ENCODE peak calls at places on chromosome 4, in four cellular contexts. One of them, this sample, is unnamed.

GRCh38 chr4:17535906-17536305 is 20.9 kb downstream of the CLRN2 start:
- DNase-seq in GM23338: no peak
- DNase-seq in SK-N-SH: no peak
- DNase-seq in A549: no peak
- DNase-seq in this sample: no peak

GRCh38 chr4:87093443-87094123 is 126.8 kb downstream of the KLHL8 start:
- DNase-seq in GM23338: peak; percentile 73
- DNase-seq in SK-N-SH: peak; percentile 67
- DNase-seq in A549: peak; percentile 55
- DNase-seq in this sample: no peak

GRCh38 chr4:65071532-65071931 is 598.8 kb downstream of the EPHA5 start:
- DNase-seq in GM23338: no peak
- DNase-seq in SK-N-SH: no peak
- DNase-seq in A549: no peak
- DNase-seq in this sample: no peak

GRCh38 chr4:138158746-138159297 is 83.3 kb downstream of the SLC7A11 start:
- DNase-seq in GM23338: no peak
- DNase-seq in SK-N-SH: no peak
- DNase-seq in A549: no peak
- DNase-seq in this sample: no peak

GRCh38 chr4:150104401-150105027 is 26.3 kb downstream of the DCLK2 start:
- DNase-seq in GM23338: no peak
- DNase-seq in SK-N-SH: no peak
- DNase-seq in A549: no peak
- DNase-seq in this sample: no peak

GRCh38 chr4:106065018-106065417 is 169.7 kb downstream of the NPNT start:
- DNase-seq in A549: no peak
- DNase-seq in GM23338: no peak
- DNase-seq in SK-N-SH: no peak
- DNase-seq in this sample: no peak

GRCh38 chr4:155559915-155560314 is 106.7 kb upstream of the GUCY1A1 start:
- DNase-seq in A549: no peak
- DNase-seq in GM23338: no peak
- DNase-seq in SK-N-SH: no peak
- DNase-seq in this sample: no peak

GRCh38 chr4:104128031-104128849 is 366.5 kb downstream of the CXXC4 start:
- DNase-seq in GM23338: no peak
- DNase-seq in SK-N-SH: no peak
- DNase-seq in A549: no peak
- DNase-seq in this sample: no peak

GRCh38 chr4:120916937-120917336 is 5.6 kb downstream of the PRDM5 start:
- DNase-seq in GM23338: peak; percentile 12
- DNase-seq in A549: no peak
- DNase-seq in SK-N-SH: no peak
- DNase-seq in this sample: no peak

GRCh38 chr4:102625232-102625930 is 124.2 kb downstream of the NFKB1 start:
- DNase-seq in A549: no peak
- DNase-seq in SK-N-SH: peak; percentile 30
- DNase-seq in GM23338: peak; percentile 52
- DNase-seq in this sample: peak; percentile 77

GRCh38 chr4:13264126-13264525 is 220.0 kb downstream of the RAB28 start:
- DNase-seq in GM23338: no peak
- DNase-seq in A549: no peak
- DNase-seq in SK-N-SH: no peak
- DNase-seq in this sample: no peak

GRCh38 chr4:54231419-54232150 is 2.5 kb downstream of the PDGFRA start:
- DNase-seq in GM23338: peak; percentile 60
- DNase-seq in SK-N-SH: peak; percentile 77
- DNase-seq in A549: no peak
- DNase-seq in this sample: no peak

GRCh38 chr4:90318208-90318607 is 191.0 kb downstream of the CCSER1 start:
- DNase-seq in GM23338: no peak
- DNase-seq in A549: no peak
- DNase-seq in SK-N-SH: no peak
- DNase-seq in this sample: no peak

GRCh38 chr4:157265281-157265680 is 44.8 kb downstream of the GRIA2 start:
- DNase-seq in SK-N-SH: no peak
- DNase-seq in GM23338: peak; percentile 38
- DNase-seq in A549: no peak
- DNase-seq in this sample: no peak

GRCh38 chr4:88891636-88892035 is 165.3 kb downstream of the FAM13A start:
- DNase-seq in GM23338: no peak
- DNase-seq in SK-N-SH: no peak
- DNase-seq in A549: no peak
- DNase-seq in this sample: no peak

GRCh38 chr4:83114576-83114975 is at the start of gene PLAC8:
- DNase-seq in SK-N-SH: no peak
- DNase-seq in GM23338: peak; percentile 34
- DNase-seq in A549: no peak
- DNase-seq in this sample: no peak

GRCh38 chr4:137307806-137308205 is 224.5 kb downstream of the PCDH18 start:
- DNase-seq in GM23338: no peak
- DNase-seq in SK-N-SH: no peak
- DNase-seq in A549: no peak
- DNase-seq in this sample: no peak

GRCh38 chr4:141933978-141934377 is 297.6 kb downstream of the IL15 start:
- DNase-seq in GM23338: no peak
- DNase-seq in SK-N-SH: no peak
- DNase-seq in A549: no peak
- DNase-seq in this sample: no peak

GRCh38 chr4:111961806-111962205 is 183.4 kb upstream of the FAM241A start:
- DNase-seq in GM23338: no peak
- DNase-seq in SK-N-SH: no peak
- DNase-seq in A549: no peak
- DNase-seq in this sample: no peak

GRCh38 chr4:151808120-151808529 is 47.3 kb upstream of the GATB start:
- DNase-seq in A549: no peak
- DNase-seq in GM23338: no peak
- DNase-seq in SK-N-SH: no peak
- DNase-seq in this sample: no peak

GRCh38 chr4:168488800-168489404 is 8.0 kb upstream of the PALLD start:
- DNase-seq in A549: no peak
- DNase-seq in SK-N-SH: no peak
- DNase-seq in GM23338: no peak
- DNase-seq in this sample: no peak

GRCh38 chr4:40923326-40924095 is 173.8 kb downstream of the NSUN7 start:
- DNase-seq in A549: no peak
- DNase-seq in SK-N-SH: no peak
- DNase-seq in GM23338: no peak
- DNase-seq in this sample: no peak

GRCh38 chr4:145618210-145618911 is 824 bp upstream of the MMAA start:
- DNase-seq in A549: no peak
- DNase-seq in SK-N-SH: peak; percentile 29
- DNase-seq in GM23338: no peak
- DNase-seq in this sample: no peak

GRCh38 chr4:124420166-124420695 is 292.3 kb downstream of the ANKRD50 start:
- DNase-seq in A549: no peak
- DNase-seq in SK-N-SH: no peak
- DNase-seq in GM23338: no peak
- DNase-seq in this sample: no peak

GRCh38 chr4:19508442-19508841 is 743.3 kb upstream of the SLIT2 start:
- DNase-seq in SK-N-SH: no peak
- DNase-seq in A549: no peak
- DNase-seq in GM23338: no peak
- DNase-seq in this sample: no peak

GRCh38 chr4:82436130-82436529 is 5.7 kb downstream of the ENOPH1 start:
- DNase-seq in SK-N-SH: no peak
- DNase-seq in GM23338: no peak
- DNase-seq in A549: no peak
- DNase-seq in this sample: no peak

GRCh38 chr4:65799513-65799912 is 129.2 kb upstream of the EPHA5 start:
- DNase-seq in SK-N-SH: no peak
- DNase-seq in GM23338: no peak
- DNase-seq in A549: no peak
- DNase-seq in this sample: no peak

GRCh38 chr4:79467246-79467932 is 59.4 kb upstream of the GK2 start:
- DNase-seq in SK-N-SH: no peak
- DNase-seq in A549: no peak
- DNase-seq in GM23338: no peak
- DNase-seq in this sample: no peak

GRCh38 chr4:139559095-139559490 is 3.1 kb upstream of the SETD7 start:
- DNase-seq in A549: no peak
- DNase-seq in GM23338: no peak
- DNase-seq in SK-N-SH: no peak
- DNase-seq in this sample: no peak

GRCh38 chr4:7867701-7868429 is 71.8 kb downstream of the AFAP1 start:
- DNase-seq in SK-N-SH: no peak
- DNase-seq in GM23338: no peak
- DNase-seq in A549: no peak
- DNase-seq in this sample: no peak

GRCh38 chr4:163048447-163048846 is 118.2 kb downstream of the NAF1 start:
- DNase-seq in GM23338: peak; percentile 75
- DNase-seq in SK-N-SH: peak; percentile 24
- DNase-seq in A549: peak; percentile 31
- DNase-seq in this sample: peak; percentile 15

DNA sequence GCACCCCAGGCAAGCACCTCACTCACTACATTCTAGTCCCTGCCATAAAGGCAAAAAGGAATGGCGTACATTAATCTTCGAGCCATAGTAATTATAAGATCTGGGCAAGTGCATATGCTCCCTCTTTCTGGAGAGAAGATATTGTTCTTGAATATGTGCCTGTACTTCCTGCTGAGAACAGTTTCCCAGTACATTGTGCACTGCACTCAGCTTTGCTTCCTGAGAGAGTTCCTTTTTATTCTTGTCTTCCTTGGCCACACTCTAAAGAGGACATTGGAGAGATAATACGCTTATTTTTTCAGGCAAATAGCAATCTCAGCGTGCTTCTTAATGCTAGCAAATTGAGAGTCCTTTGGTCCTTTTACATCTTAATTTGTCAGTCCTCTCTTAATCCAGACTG is 909.0 kb upstream of the PCDH10 start:
- DNase-seq in GM23338: no peak
- DNase-seq in A549: no peak
- DNase-seq in SK-N-SH: no peak
- DNase-seq in this sample: no peak
- TF ChIP-seq REST in GM23338: no peak
- TF ChIP-seq REST in A549: no peak
- TF ChIP-seq REST in SK-N-SH: no peak
- TF ChIP-seq REST in this sample: no peak

GRCh38 chr4:133355636-133356035 is 206.5 kb downstream of the PCDH10 start:
- DNase-seq in A549: no peak
- DNase-seq in GM23338: no peak
- DNase-seq in SK-N-SH: no peak
- DNase-seq in this sample: no peak
- TF ChIP-seq REST in A549: no peak
- TF ChIP-seq REST in GM23338: no peak
- TF ChIP-seq REST in SK-N-SH: no peak
- TF ChIP-seq REST in this sample: no peak

DNA sequence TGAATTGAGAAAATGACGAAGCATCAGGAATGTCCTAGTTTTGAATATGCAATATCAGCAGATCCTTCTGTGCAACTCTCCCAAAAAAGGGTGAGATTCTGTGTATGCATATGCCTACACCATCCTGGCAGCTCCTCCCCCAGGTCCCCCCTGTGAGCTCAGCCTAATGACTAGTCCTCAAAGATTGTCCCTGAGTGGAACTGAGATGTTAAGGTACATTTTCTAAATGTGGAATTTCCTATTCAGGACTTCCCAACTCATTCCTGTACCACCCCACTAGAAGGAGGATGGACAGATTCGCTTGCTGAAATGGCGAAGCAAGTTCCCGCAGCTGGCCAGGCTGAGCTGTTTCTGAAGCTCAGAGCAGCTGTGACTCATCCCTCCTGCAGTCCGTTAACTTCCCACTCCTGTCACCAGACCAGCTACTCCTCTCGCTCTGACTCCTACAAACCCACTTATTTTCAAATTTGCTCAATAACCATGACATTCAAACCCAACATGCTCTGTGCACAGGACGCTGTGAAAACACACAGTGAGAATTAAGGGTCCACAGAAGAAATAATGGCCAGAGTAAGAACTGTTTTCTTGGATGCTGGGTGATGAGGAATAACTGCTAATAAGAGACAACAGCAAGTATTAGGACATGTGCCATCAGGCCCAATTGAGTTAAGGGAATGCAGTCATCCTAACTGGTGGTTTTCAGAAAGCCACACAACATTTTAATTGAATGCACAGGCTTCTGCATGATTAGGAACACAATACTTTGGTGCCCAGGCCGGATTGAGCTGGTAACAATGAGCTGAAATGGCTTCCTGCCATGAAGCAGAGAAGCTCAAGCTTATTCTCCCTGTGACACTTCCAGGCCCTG is 40.0 kb upstream of the IRF2 start:
- DNase-seq in GM23338: no peak
- DNase-seq in A549: peak; percentile 25
- DNase-seq in SK-N-SH: peak; percentile 35
- DNase-seq in this sample: peak; percentile 63
- TF ChIP-seq REST in GM23338: no peak
- TF ChIP-seq REST in A549: no peak
- TF ChIP-seq REST in SK-N-SH: no peak
- TF ChIP-seq REST in this sample: no peak

GRCh38 chr4:153259679-153260078 is 55.4 kb downstream of the TRIM2 start:
- DNase-seq in GM23338: peak; percentile 44
- DNase-seq in SK-N-SH: no peak
- DNase-seq in A549: no peak
- DNase-seq in this sample: no peak

GRCh38 chr4:153260152-153260551 is 55.9 kb downstream of the TRIM2 start:
- DNase-seq in A549: no peak
- DNase-seq in GM23338: peak; percentile 61
- DNase-seq in SK-N-SH: no peak
- DNase-seq in this sample: no peak

GRCh38 chr4:153261431-153261830 is 57.2 kb downstream of the TRIM2 start:
- DNase-seq in SK-N-SH: no peak
- DNase-seq in A549: no peak
- DNase-seq in GM23338: no peak
- DNase-seq in this sample: no peak

GRCh38 chr4:153261922-153262321 is 57.7 kb downstream of the TRIM2 start:
- DNase-seq in GM23338: no peak
- DNase-seq in A549: no peak
- DNase-seq in SK-N-SH: no peak
- DNase-seq in this sample: no peak

DNA sequence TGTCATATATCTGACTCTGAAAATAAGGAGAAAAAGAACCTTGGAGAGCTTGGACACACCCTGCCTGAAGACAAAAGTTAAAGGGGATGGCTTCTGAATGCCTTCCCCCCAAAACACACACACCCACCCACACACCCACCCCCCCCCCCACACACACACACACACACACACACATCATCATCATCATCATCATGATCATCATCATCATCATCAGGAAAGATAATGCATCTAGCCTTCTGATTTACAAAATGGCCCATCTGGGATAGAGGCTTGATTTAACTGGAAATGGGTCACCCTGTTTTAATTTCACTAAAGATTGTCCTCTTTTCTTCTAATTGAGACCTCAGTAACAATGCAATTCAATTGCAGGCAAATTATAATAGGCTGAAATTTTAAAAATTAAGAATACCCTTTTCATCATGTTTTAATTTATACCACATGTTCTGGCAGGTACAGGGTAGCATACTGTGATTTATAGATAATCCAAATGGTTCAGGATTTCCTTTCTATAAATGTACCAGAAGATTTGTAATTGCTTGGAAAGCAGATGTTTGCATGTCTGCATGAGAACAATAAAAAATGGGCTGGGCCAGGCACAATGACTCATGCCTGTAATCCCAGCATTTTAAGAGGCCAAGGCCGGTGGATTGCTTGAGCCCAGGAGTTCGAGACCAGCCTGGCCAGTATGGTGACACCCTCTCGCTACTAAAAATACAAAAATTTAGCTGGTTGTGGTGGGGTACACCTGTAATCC is 56.5 kb downstream of the TRIM2 start:
- DNase-seq in SK-N-SH: peak; percentile 51
- DNase-seq in GM23338: peak; percentile 46
- DNase-seq in A549: no peak
- DNase-seq in this sample: no peak
- TF ChIP-seq REST in SK-N-SH: no peak
- TF ChIP-seq REST in GM23338: no peak
- TF ChIP-seq REST in A549: no peak
- TF ChIP-seq REST in this sample: no peak